ENCODE peak calls at places on chromosomes 16 and 17, in five cellular contexts. B, Z, T, F and X are unnamed samples.

GRCh38 chr17:44602970-44603369 is 45.7 kb downstream of the FZD2 start:
- DNase-seq in Z (no peak), B (no peak), T (no peak), F (no peak), X (no peak)

GRCh38 chr17:69470702-69471101 is 56.2 kb downstream of the MAP2K6 start:
- DNase-seq in B (no peak), F (no peak), T (no peak), Z (no peak), X (no peak)

GRCh38 chr16:31090540-31090939 is 1.8 kb upstream of the PRSS53 start:
- DNase-seq in F (no peak), Z (no peak), T (no peak), B (no peak), X (no peak)

GRCh38 chr16:57846078-57846697 is 43.9 kb upstream of the KIFC3 start:
- DNase-seq in Z (no peak), T (no peak), B (no peak), F (no peak), X (no peak)

GRCh38 chr16:85416267-85417109 is 196.6 kb upstream of the GSE1 start:
- DNase-seq in Z (peak; percentile 39), T (peak; percentile 31), F (peak; percentile 71), B (peak; percentile 46), X (peak; percentile 68)

GRCh38 chr16:64738321-64738960 is 383.4 kb downstream of the CDH11 start:
- DNase-seq in T (peak; percentile 75), Z (peak; percentile 52), B (no peak), F (no peak), X (no peak)

GRCh38 chr17:49637739-49638138 is 40.2 kb downstream of the SPOP start:
- DNase-seq in B (no peak), T (no peak), Z (no peak), F (no peak), X (no peak)

GRCh38 chr16:89359296-89360147 is 130.8 kb downstream of the ANKRD11 start:
- DNase-seq in B (no peak), F (no peak), T (peak; percentile 34), Z (peak; percentile 49), X (no peak)

GRCh38 chr16:52812945-52813556 is 239.6 kb downstream of the CHD9NB start:
- DNase-seq in T (peak; percentile 70), F (peak; percentile 72), B (no peak), Z (peak; percentile 50), X (no peak)

GRCh38 chr16:82846806-82847205 is 220.0 kb downstream of the CDH13 start:
- DNase-seq in Z (no peak), T (no peak), F (no peak), B (no peak), X (no peak)

GRCh38 chr17:63151981-63152523 is 186.0 kb downstream of the TANC2 start:
- DNase-seq in T (peak; percentile 50), Z (peak; percentile 55), B (no peak), F (no peak), X (no peak)

GRCh38 chr17:82212331-82213250 is at the start of gene CCDC57:
- DNase-seq in F (peak; percentile 76), B (peak; percentile 73), T (peak; percentile 89), Z (peak; percentile 85), X (peak; percentile 80)

GRCh38 chr16:88063201-88063773 is 112.1 kb downstream of the BANP start:
- DNase-seq in B (no peak), Z (peak; percentile 80), T (peak; percentile 82), F (no peak), X (no peak)

GRCh38 chr17:63019138-63019873 is 53.3 kb downstream of the TANC2 start:
- DNase-seq in F (no peak), Z (no peak), T (no peak), B (no peak), X (no peak)

GRCh38 chr17:49692751-49693150 is 14.9 kb upstream of the SPOP start:
- DNase-seq in Z (no peak), T (no peak), B (no peak), F (no peak), X (no peak)

GRCh38 chr17:69593716-69594115 is 179.2 kb downstream of the MAP2K6 start:
- DNase-seq in Z (no peak), B (no peak), F (no peak), T (no peak), X (no peak)

GRCh38 chr16:85987750-85988078 is 88.8 kb downstream of the IRF8 start:
- DNase-seq in Z (peak; percentile 7), F (no peak), T (no peak), B (no peak), X (no peak)

GRCh38 chr16:9225527-9226316 is 134.3 kb downstream of the HAPSTR1 start:
- DNase-seq in T (peak; percentile 2), Z (no peak), F (peak; percentile 6), B (no peak), X (no peak)

GRCh38 chr17:70987867-70988340 is 818.6 kb downstream of the KCNJ2 start:
- DNase-seq in T (peak; percentile 1), B (no peak), F (no peak), Z (no peak), X (no peak)

GRCh38 chr16:67246081-67246944 is 968 bp downstream of the FHOD1 start:
- DNase-seq in T (peak; percentile 94), Z (peak; percentile 91), F (peak; percentile 83), B (peak; percentile 82), X (peak; percentile 81)

GRCh38 chr16:85613609-85614337 is 651 bp downstream of the GSE1 start:
- DNase-seq in F (peak; percentile 41), B (no peak), T (peak; percentile 58), Z (peak; percentile 44), X (peak; percentile 54)

GRCh38 chr17:17623904-17624303 is 32.4 kb upstream of the PEMT start:
- DNase-seq in Z (no peak), F (no peak), B (no peak), T (no peak), X (no peak)

GRCh38 chr16:29815032-29815721 is 775 bp upstream of the PAGR1 start:
- DNase-seq in F (no peak), B (peak; percentile 19), Z (no peak), T (peak; percentile 23), X (peak; percentile 40)

GRCh38 chr17:45277216-45277849 is 15.4 kb upstream of the SPATA32 start:
- DNase-seq in F (peak; percentile 97), T (peak; percentile 96), B (peak; percentile 87), Z (peak; percentile 96), X (peak; percentile 90)

GRCh38 chr16:64478258-64478906 is 643.5 kb downstream of the CDH11 start:
- DNase-seq in F (peak; percentile 89), Z (peak; percentile 71), B (no peak), T (peak; percentile 71), X (no peak)

GRCh38 chr16:7914738-7915137 is 582.1 kb downstream of the RBFOX1 start:
- DNase-seq in F (no peak), T (no peak), B (no peak), Z (no peak), X (no peak)

GRCh38 chr17:81420769-81421462 is 25.7 kb downstream of the BAHCC1 start:
- DNase-seq in B (no peak), Z (peak; percentile 82), F (no peak), T (peak; percentile 66), X (no peak)

GRCh38 chr17:31538080-31538762 is 146.7 kb downstream of the RAB11FIP4 start:
- DNase-seq in F (no peak), Z (no peak), T (no peak), B (no peak), X (no peak)

GRCh38 chr16:22694887-22695382 is 119.0 kb upstream of the HS3ST2 start:
- DNase-seq in B (no peak), F (no peak), Z (peak; percentile 54), T (peak; percentile 48), X (no peak)

GRCh38 chr16:86381491-86381890 is 128.8 kb upstream of the FOXF1 start:
- DNase-seq in Z (no peak), B (no peak), T (no peak), F (no peak), X (no peak)

GRCh38 chr17:74963656-74964055 is 8.9 kb downstream of the HID1 start:
- DNase-seq in T (no peak), Z (no peak), F (no peak), B (no peak), X (no peak)
- TF ChIP-seq CTCF in T (peak; percentile 26), Z (no peak), F (peak; percentile 29), B (no peak), X (no peak)

DNA sequence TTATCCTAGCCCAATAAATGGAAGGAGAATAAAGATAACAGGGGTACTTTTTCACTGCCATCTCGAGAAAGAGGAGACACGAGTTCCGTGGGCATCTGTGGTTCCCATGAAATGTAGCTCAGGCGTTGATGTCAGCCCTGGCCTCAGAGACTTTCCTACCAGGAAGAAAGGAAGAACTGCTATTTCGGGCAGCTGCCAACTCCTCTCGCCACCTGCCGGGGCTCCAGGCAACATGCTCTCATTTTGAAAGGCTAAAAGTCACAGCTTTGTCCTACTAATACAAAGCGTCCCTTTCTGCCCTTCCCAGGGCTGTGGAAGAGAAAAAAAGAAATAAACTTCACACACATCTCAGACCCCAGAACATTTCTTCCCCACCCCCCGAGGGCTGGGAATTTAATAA is 65.8 kb downstream of the DHRS7C start:
- DNase-seq in B (peak; percentile 41), T (no peak), Z (no peak), F (no peak), X (no peak)
- TF ChIP-seq CTCF in B (no peak), T (no peak), Z (no peak), F (no peak), X (no peak)

GRCh38 chr17:79933863-79934652 is 94.8 kb upstream of the CBX4 start:
- DNase-seq in F (peak; percentile 73), T (no peak), B (no peak), Z (peak; percentile 22), X (no peak)
- TF ChIP-seq CTCF in F (peak; percentile 38), T (no peak), B (no peak), Z (no peak), X (no peak)

GRCh38 chr17:2124391-2124790 is 69.5 kb downstream of the HIC1 start:
- DNase-seq in F (no peak), T (no peak), B (no peak), Z (no peak), X (no peak)

GRCh38 chr17:2120550-2121335 is 65.8 kb downstream of the HIC1 start:
- DNase-seq in B (no peak), T (peak; percentile 72), Z (peak; percentile 67), F (no peak), X (no peak)

GRCh38 chr17:2122641-2123302 is 67.9 kb downstream of the HIC1 start:
- DNase-seq in T (peak; percentile 89), F (no peak), B (no peak), Z (peak; percentile 91), X (no peak)

GRCh38 chr17:2125013-2125535 is 70.2 kb downstream of the HIC1 start:
- DNase-seq in T (peak; percentile 69), F (no peak), B (no peak), Z (peak; percentile 24), X (no peak)

DNA sequence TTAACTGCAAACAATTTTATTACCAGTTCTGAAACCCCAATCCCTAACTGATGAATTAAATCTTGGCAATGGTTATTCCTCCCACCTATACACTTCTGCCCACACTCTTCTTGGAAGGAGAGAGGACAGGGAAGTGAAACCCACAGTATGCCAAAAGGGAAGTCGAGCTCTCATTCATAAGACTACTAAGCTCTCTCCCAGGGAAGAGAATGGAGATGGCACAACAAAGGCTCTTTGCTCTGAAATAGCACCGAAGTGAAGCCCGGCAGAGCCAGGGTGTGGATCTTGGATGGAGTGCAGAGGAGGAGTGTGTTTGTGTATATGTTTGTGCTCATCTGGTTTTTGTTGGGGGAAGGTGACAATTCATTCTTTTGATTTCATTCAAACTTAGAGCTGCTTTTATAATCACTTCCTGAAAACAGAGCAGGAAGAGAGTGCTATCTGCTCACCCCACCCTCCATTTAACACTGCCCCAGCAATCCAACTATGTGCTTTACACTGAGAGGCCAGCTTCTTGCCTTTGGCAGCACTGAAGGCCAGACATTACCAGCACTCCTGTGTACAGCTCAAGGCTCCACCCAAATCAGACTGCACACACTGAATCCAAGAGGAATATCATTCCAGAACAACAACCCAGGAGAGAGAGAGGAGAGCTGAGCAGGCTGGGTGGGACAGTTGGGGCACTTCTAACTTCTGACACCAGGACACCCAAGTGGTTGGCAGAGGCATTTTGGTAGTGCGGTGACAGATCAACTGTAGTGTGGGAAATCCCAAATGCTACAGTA is 68.8 kb downstream of the HIC1 start:
- DNase-seq in B (no peak), F (no peak), Z (peak; percentile 71), T (peak; percentile 48), X (no peak)
- TF ChIP-seq CTCF in B (no peak), F (no peak), Z (no peak), T (peak; percentile 3), X (no peak)